ENCODE peak calls at places on chromosomes 2 and 18, in six cellular contexts. One of them, this sample, is unnamed.
A peak's percentile ranks its signal among the peaks of the same experiment; 100 is the strongest.

GRCh38 chr2:17470855-17471641 is 47.2 kb downstream of the RAD51AP2 start:
- DNase-seq in astrocyte of the spinal cord: peak; percentile 75
- DNase-seq in AG10803: peak; percentile 0
- DNase-seq in BJ: no peak
- DNase-seq in retinal pigment epithelial cell: no peak
- DNase-seq in neural crest cell: no peak
- DNase-seq in this sample: peak; percentile 79

GRCh38 chr2:144438722-144439508 is 81.0 kb downstream of the ZEB2 start:
- DNase-seq in astrocyte of the spinal cord: no peak
- DNase-seq in AG10803: no peak
- DNase-seq in BJ: no peak
- DNase-seq in retinal pigment epithelial cell: no peak
- DNase-seq in neural crest cell: no peak
- DNase-seq in this sample: no peak

GRCh38 chr18:34509879-34510586 is 200.1 kb upstream of the DTNA start:
- DNase-seq in astrocyte of the spinal cord: no peak
- DNase-seq in AG10803: no peak
- DNase-seq in BJ: no peak
- DNase-seq in retinal pigment epithelial cell: no peak
- DNase-seq in neural crest cell: no peak
- DNase-seq in this sample: no peak

GRCh38 chr18:36380173-36380827 is 82.8 kb downstream of the FHOD3 start:
- DNase-seq in astrocyte of the spinal cord: no peak
- DNase-seq in AG10803: no peak
- DNase-seq in BJ: no peak
- DNase-seq in retinal pigment epithelial cell: no peak
- DNase-seq in neural crest cell: no peak
- DNase-seq in this sample: no peak

GRCh38 chr2:66439291-66440010 is 4.5 kb downstream of the MEIS1 start:
- DNase-seq in astrocyte of the spinal cord: peak; percentile 40
- DNase-seq in AG10803: no peak
- DNase-seq in BJ: no peak
- DNase-seq in retinal pigment epithelial cell: no peak
- DNase-seq in neural crest cell: no peak
- DNase-seq in this sample: peak; percentile 33

GRCh38 chr2:26764906-26765305 is 822 bp downstream of the SLC35F6 start:
- DNase-seq in astrocyte of the spinal cord: no peak
- DNase-seq in AG10803: no peak
- DNase-seq in BJ: no peak
- DNase-seq in retinal pigment epithelial cell: no peak
- DNase-seq in neural crest cell: no peak
- DNase-seq in this sample: no peak

GRCh38 chr2:233501198-233502076 is 65.1 kb downstream of the USP40 start:
- DNase-seq in astrocyte of the spinal cord: peak; percentile 86
- DNase-seq in AG10803: peak; percentile 3
- DNase-seq in BJ: no peak
- DNase-seq in retinal pigment epithelial cell: no peak
- DNase-seq in neural crest cell: no peak
- DNase-seq in this sample: no peak

GRCh38 chr2:241907171-241907570 is 37.6 kb downstream of the RTP5 start:
- DNase-seq in astrocyte of the spinal cord: no peak
- DNase-seq in AG10803: no peak
- DNase-seq in BJ: no peak
- DNase-seq in retinal pigment epithelial cell: no peak
- DNase-seq in neural crest cell: no peak
- DNase-seq in this sample: no peak

GRCh38 chr2:45014016-45014702 is 4.9 kb upstream of the SIX2 start:
- DNase-seq in astrocyte of the spinal cord: peak; percentile 36
- DNase-seq in AG10803: peak; percentile 36
- DNase-seq in BJ: no peak
- DNase-seq in retinal pigment epithelial cell: no peak
- DNase-seq in neural crest cell: peak; percentile 61
- DNase-seq in this sample: peak; percentile 58

GRCh38 chr18:23136326-23137092 is 1.2 kb downstream of the CABLES1 start:
- DNase-seq in astrocyte of the spinal cord: peak; percentile 39
- DNase-seq in AG10803: no peak
- DNase-seq in BJ: no peak
- DNase-seq in retinal pigment epithelial cell: no peak
- DNase-seq in neural crest cell: no peak
- DNase-seq in this sample: no peak

GRCh38 chr2:105768961-105769452 is 24.3 kb downstream of the NCK2 start:
- DNase-seq in astrocyte of the spinal cord: peak; percentile 58
- DNase-seq in AG10803: no peak
- DNase-seq in BJ: no peak
- DNase-seq in retinal pigment epithelial cell: no peak
- DNase-seq in neural crest cell: no peak
- DNase-seq in this sample: peak; percentile 47

GRCh38 chr2:60485055-60485454 is 68.4 kb downstream of the BCL11A start:
- DNase-seq in astrocyte of the spinal cord: no peak
- DNase-seq in AG10803: no peak
- DNase-seq in BJ: no peak
- DNase-seq in retinal pigment epithelial cell: no peak
- DNase-seq in neural crest cell: no peak
- DNase-seq in this sample: no peak

This sample was measured in fibroblast of villous mesenchyme.